ENCODE peak calls at places on chromosomes 5 and 9, in four cellular contexts. W is neural crest cell, X is IMR-90, Z is NCI-H187. P is an unnamed sample.

GRCh38 chr5:172370237-172370640 is 84.1 kb downstream of the SH3PXD2B start:
- DNase-seq in Z (no peak), X (no peak), W (no peak), P (no peak)

GRCh38 chr5:4893063-4893744 is 246.9 kb upstream of the ADAMTS16 start:
- DNase-seq in X (no peak), Z (no peak), W (no peak), P (no peak)

GRCh38 chr5:151799407-151799806 is 27.7 kb downstream of the G3BP1 start:
- DNase-seq in X (peak), W (no peak), Z (no peak), P (peak)

GRCh38 chr9:2697492-2697891 is 19.8 kb upstream of the KCNV2 start:
- DNase-seq in Z (no peak), W (no peak), X (no peak), P (no peak)

GRCh38 chr9:24614070-24614469 is 68.4 kb upstream of the IZUMO3 start:
- DNase-seq in W (no peak), Z (no peak), X (no peak), P (no peak)

GRCh38 chr5:42756630-42757601 is at the start of gene CCDC152:
- DNase-seq in X (peak), W (no peak), Z (no peak), P (peak)

GRCh38 chr5:158543539-158544387 is 556.0 kb downstream of the EBF1 start:
- DNase-seq in Z (no peak), X (peak), W (no peak), P (peak)

GRCh38 chr9:93261281-93261680 is 77.3 kb downstream of the WNK2 start:
- DNase-seq in W (no peak), Z (no peak), X (no peak), P (no peak)

GRCh38 chr5:82673460-82673859 is 395.3 kb upstream of the RPS23 start:
- DNase-seq in X (no peak), Z (no peak), W (no peak), P (no peak)

GRCh38 chr5:111681414-111681790 is 75.6 kb downstream of the NREP start:
- DNase-seq in W (no peak), Z (no peak), X (peak), P (peak)

GRCh38 chr5:61263561-61264272 is 68.3 kb upstream of the ZSWIM6 start:
- DNase-seq in W (no peak), X (no peak), Z (peak), P (no peak)

GRCh38 chr5:57416246-57416996 is 66.2 kb downstream of the ACTBL2 start:
- DNase-seq in Z (no peak), W (no peak), X (peak), P (no peak)

GRCh38 chr5:154534457-154535050 is 56.5 kb upstream of the HAND1 start:
- DNase-seq in Z (peak), X (no peak), W (no peak), P (no peak)

GRCh38 chr9:112535364-112535763 is 48.7 kb downstream of the KIAA1958 start:
- DNase-seq in W (no peak), X (peak), Z (no peak), P (peak)

GRCh38 chr9:127785933-127786772 is at the start of gene CDK9:
- DNase-seq in X (peak), W (peak), Z (no peak), P (peak)

GRCh38 chr5:74378464-74378863 is 262.1 kb downstream of the ENC1 start:
- DNase-seq in X (peak), Z (no peak), W (no peak), P (no peak)

GRCh38 chr9:20243866-20244647 is 378.2 kb downstream of the MLLT3 start:
- DNase-seq in W (no peak), Z (no peak), X (no peak), P (peak)

GRCh38 chr5:67085616-67086015 is 111.0 kb downstream of the CD180 start:
- DNase-seq in X (no peak), W (no peak), Z (peak), P (no peak)

GRCh38 chr5:124371121-124371706 is 375.2 kb downstream of the ZNF608 start:
- DNase-seq in Z (no peak), W (no peak), X (peak), P (no peak)